ENCODE peak calls at places on chromosome X, in nine cellular contexts. K is naive thymus-derived CD4-positive, alpha-beta T cell; J is upper lobe of right lung; H is NT2/D1; S is heart left ventricle; X is neuronal stem cell; G is psoas muscle; Q is A549; F is cardiac muscle cell. R is an unnamed sample.

GRCh38 chrX:5681159-5681558 is 547.5 kb downstream of the NLGN4X start:
- DNase-seq in X (no peak), S (no peak), F (no peak), G (no peak), J (no peak), K (no peak), Q (no peak), H (peak; percentile 25), R (no peak)

GRCh38 chrX:75273483-75273882 is 402 bp upstream of the UPRT start:
- DNase-seq in G (no peak), K (no peak), J (no peak), S (peak; percentile 5), X (no peak), H (no peak), Q (no peak), F (no peak), R (no peak)

GRCh38 chrX:9141496-9141895 is 107.6 kb upstream of the FAM9B start:
- DNase-seq in K (no peak), G (no peak), F (no peak), H (no peak), Q (peak; percentile 52), J (no peak), X (no peak), S (no peak), R (no peak)

GRCh38 chrX:68684291-68684918 is 36.9 kb downstream of the STARD8 start:
- DNase-seq in F (no peak), X (no peak), Q (no peak), S (peak; percentile 78), K (no peak), J (peak; percentile 69), G (peak; percentile 49), H (no peak), R (no peak)

GRCh38 chrX:8235026-8235425 is 64.0 kb upstream of the VCX2 start:
- DNase-seq in S (no peak), Q (no peak), K (no peak), F (no peak), G (no peak), X (no peak), H (no peak), J (no peak), R (no peak)

GRCh38 chrX:3939967-3940610 is 226.6 kb upstream of the PRKX start:
- DNase-seq in S (no peak), H (peak; percentile 20), Q (peak; percentile 11), X (no peak), F (peak; percentile 21), J (no peak), K (no peak), G (no peak), R (no peak)

GRCh38 chrX:132501606-132502005 is 12.8 kb upstream of the MBNL3 start:
- DNase-seq in H (no peak), G (no peak), S (no peak), J (no peak), K (no peak), F (no peak), Q (no peak), X (no peak), R (no peak)

GRCh38 chrX:37423864-37424569 is 74.9 kb downstream of the PRRG1 start:
- DNase-seq in G (no peak), Q (no peak), H (no peak), X (no peak), K (no peak), F (no peak), S (no peak), J (no peak), R (no peak)

GRCh38 chrX:2697741-2698294 is 6.7 kb downstream of the CD99 start:
- DNase-seq in G (no peak), H (no peak), K (no peak), X (no peak), S (no peak), Q (no peak), F (no peak), J (no peak), R (no peak)

GRCh38 chrX:130086414-130087207 is 23.7 kb downstream of the ELF4 start:
- DNase-seq in Q (no peak), S (no peak), F (no peak), H (no peak), G (no peak), J (no peak), K (peak; percentile 74), X (no peak), R (peak; percentile 81)

GRCh38 chrX:153902388-153902787 is 2.1 kb upstream of the AVPR2 start:
- DNase-seq in G (no peak), X (no peak), S (no peak), K (no peak), J (no peak), Q (no peak), H (no peak), F (no peak), R (no peak)

GRCh38 chrX:149720021-149720689 is 8.3 kb downstream of the MAGEA11 start:
- DNase-seq in J (no peak), Q (no peak), G (no peak), H (no peak), K (no peak), F (no peak), X (no peak), S (no peak), R (no peak)

GRCh38 chrX:151984328-151984727 is 9.9 kb upstream of the GABRE start:
- DNase-seq in G (peak; percentile 17), F (no peak), H (no peak), K (no peak), S (no peak), J (no peak), X (no peak), Q (peak; percentile 76), R (no peak)

GRCh38 chrX:48937065-48937907 is 18.5 kb upstream of the PIM2 start:
- DNase-seq in H (no peak), K (peak; percentile 94), S (peak; percentile 41), G (peak; percentile 24), J (peak; percentile 86), F (peak; percentile 30), Q (no peak), X (no peak), R (peak; percentile 94)

GRCh38 chrX:42093756-42094155 is 170.4 kb upstream of the CASK start:
- DNase-seq in X (no peak), K (no peak), Q (no peak), J (no peak), H (no peak), S (no peak), F (no peak), G (no peak), R (no peak)

GRCh38 chrX:2423293-2423692 is 77.5 kb downstream of the DHRSX start:
- DNase-seq in H (no peak), K (no peak), F (no peak), J (no peak), G (no peak), Q (no peak), X (no peak), S (no peak), R (no peak)

GRCh38 chrX:3244955-3245354 is 101.5 kb downstream of the MXRA5 start:
- DNase-seq in K (no peak), J (no peak), G (no peak), H (no peak), X (no peak), F (no peak), Q (peak; percentile 5), S (no peak), R (no peak)

GRCh38 chrX:37349131-37350033 is at the start of gene PRRG1:
- DNase-seq in X (peak; percentile 70), J (peak; percentile 89), H (peak; percentile 74), S (peak; percentile 75), K (no peak), Q (peak; percentile 80), F (peak; percentile 94), G (peak; percentile 74), R (no peak)

GRCh38 chrX:109822861-109823260 is 89.8 kb upstream of the ACSL4 start:
- DNase-seq in S (peak; percentile 7), X (no peak), G (no peak), J (no peak), F (no peak), K (no peak), Q (no peak), H (no peak), R (no peak)

GRCh38 chrX:132443736-132444135 is 45.1 kb downstream of the MBNL3 start:
- DNase-seq in F (no peak), X (no peak), J (no peak), Q (no peak), K (no peak), G (no peak), S (no peak), H (no peak), R (no peak)

GRCh38 chrX:110006161-110006560 is 3.2 kb downstream of the TMEM164 start:
- DNase-seq in G (no peak), X (no peak), J (no peak), Q (no peak), F (no peak), S (no peak), H (no peak), K (no peak), R (no peak)

GRCh38 chrX:155968106-155968714 is 29.3 kb upstream of the IL9R start:
- DNase-seq in S (no peak), H (no peak), Q (no peak), X (no peak), K (no peak), F (no peak), G (no peak), J (no peak), R (no peak)
- H3K9me3 ChIP-seq in S (peaks cover 22% of the 10 kb centered on the region), H (peaks cover 31% of the 10 kb centered on the region), Q (peaks cover 17% of the 10 kb centered on the region), X (peaks cover 5% of the 10 kb centered on the region), K (no peaks in the 10 kb centered on the region), F (peaks cover 4% of the 10 kb centered on the region), G (peaks cover 3% of the 10 kb centered on the region), J (peaks cover 4% of the 10 kb centered on the region), R (no peaks in the 10 kb centered on the region)

GRCh38 chrX:52574416-52575275 is 57.8 kb upstream of the XAGE1B start:
- DNase-seq in Q (peak; percentile 76), X (peak; percentile 31), G (no peak), H (peak; percentile 51), K (peak; percentile 5), S (no peak), J (no peak), F (peak; percentile 62), R (peak; percentile 0)
- H3K9me3 ChIP-seq in Q (no peaks in the 10 kb centered on the region), X (no peaks in the 10 kb centered on the region), G (no peaks in the 10 kb centered on the region), H (no peaks in the 10 kb centered on the region), K (no peaks in the 10 kb centered on the region), S (no peaks in the 10 kb centered on the region), J (no peaks in the 10 kb centered on the region), F (no peaks in the 10 kb centered on the region), R (no peaks in the 10 kb centered on the region)

DNA sequence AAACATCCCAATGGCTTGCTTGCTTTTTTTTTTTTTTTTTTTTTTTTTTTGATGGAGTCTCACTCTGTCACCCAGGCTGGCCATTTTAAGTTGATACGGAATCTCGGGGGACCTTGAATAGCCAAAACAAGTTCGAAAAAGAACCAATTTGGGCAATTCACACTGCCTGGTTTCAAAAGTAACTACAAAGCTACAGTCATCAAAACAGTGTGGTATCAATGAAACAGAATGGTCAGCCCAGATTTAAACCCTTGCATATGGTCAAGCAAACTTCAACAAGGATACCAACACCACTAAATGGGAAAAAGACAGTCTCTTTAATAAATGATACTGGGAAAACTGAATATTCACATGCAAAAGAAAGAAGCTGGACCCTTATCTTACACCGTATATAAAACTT is 41.8 kb downstream of the BRCC3 start:
- DNase-seq in Q (no peak), S (no peak), K (no peak), J (no peak), G (no peak), F (no peak), H (no peak), X (no peak), R (no peak)
- H3K9me3 ChIP-seq in Q (peaks cover 2% of the 10 kb centered on the region), S (no peaks in the 10 kb centered on the region), K (no peaks in the 10 kb centered on the region), J (no peaks in the 10 kb centered on the region), G (no peaks in the 10 kb centered on the region), F (no peaks in the 10 kb centered on the region), H (no peaks in the 10 kb centered on the region), X (no peaks in the 10 kb centered on the region), R (no peaks in the 10 kb centered on the region)

GRCh38 chrX:39299615-39300014 is 498.4 kb downstream of the MID1IP1 start:
- DNase-seq in X (no peak), Q (no peak), S (no peak), G (no peak), K (no peak), H (no peak), F (no peak), J (no peak), R (no peak)
- H3K9me3 ChIP-seq in X (no peaks in the 10 kb centered on the region), Q (no peaks in the 10 kb centered on the region), S (peaks cover 15% of the 10 kb centered on the region), G (no peaks in the 10 kb centered on the region), K (no peaks in the 10 kb centered on the region), H (peaks cover 27% of the 10 kb centered on the region), F (no peaks in the 10 kb centered on the region), J (no peaks in the 10 kb centered on the region), R (no peaks in the 10 kb centered on the region)

R was measured in CD8-positive, alpha-beta T cell.